ENCODE peak calls at places on chromosomes 13 and 19, in seven cellular contexts. O is neural progenitor cell, X is transverse colon, J is heart left ventricle, Z is thoracic aorta, E is psoas muscle, M is endodermal cell. A is an unnamed sample. For H3K4me1, the result is how much of the 10 kb centered on the place peaks cover.

GRCh38 chr13:78958019-78958418 is 299.1 kb upstream of the OBI1 start:
- DNase-seq in O (no peak), X (no peak), J (no peak), Z (no peak), E (no peak), M (no peak), A (no peak)

GRCh38 chr19:55258476-55258827 is 365 bp downstream of the PPP6R1 start:
- DNase-seq in O (peak), X (no peak), J (no peak), Z (no peak), E (no peak), M (no peak), A (no peak)

GRCh38 chr19:53907193-53907581 is 1.9 kb upstream of the CACNG7 start:
- DNase-seq in O (no peak), X (no peak), J (no peak), Z (no peak), E (peak), M (peak), A (no peak)

GRCh38 chr13:92573467-92574057 is 653.0 kb upstream of the GPC6 start:
- DNase-seq in O (peak), X (no peak), J (no peak), Z (no peak), E (no peak), M (peak), A (no peak)

GRCh38 chr19:4597975-4598671 is 38.6 kb upstream of the SEMA6B start:
- DNase-seq in O (peak), X (peak), J (peak), Z (no peak), E (no peak), M (peak), A (no peak)

GRCh38 chr19:7605490-7606222 is 10.0 kb downstream of the CAMSAP3 start:
- DNase-seq in O (peak), X (no peak), J (no peak), Z (no peak), E (no peak), M (peak), A (no peak)

GRCh38 chr19:15161028-15161984 is 39.5 kb downstream of the NOTCH3 start:
- DNase-seq in O (no peak), X (no peak), J (no peak), Z (no peak), E (no peak), M (no peak), A (no peak)

GRCh38 chr19:12913011-12913561 is 6.0 kb downstream of the SYCE2 start:
- DNase-seq in O (peak), X (peak), J (peak), Z (no peak), E (peak), M (peak), A (no peak)

GRCh38 chr19:2164020-2164988 is 571 bp downstream of the DOT1L start:
- DNase-seq in O (peak), X (no peak), J (no peak), Z (no peak), E (no peak), M (no peak), A (no peak)

GRCh38 chr19:15672580-15673175 is at the start of gene CYP4F12:
- DNase-seq in O (no peak), X (peak), J (peak), Z (no peak), E (peak), M (no peak), A (peak)

GRCh38 chr13:77016888-77017623 is 9.9 kb downstream of the FBXL3 start:
- DNase-seq in O (no peak), X (no peak), J (no peak), Z (no peak), E (no peak), M (no peak), A (no peak)

GRCh38 chr13:28641600-28641926 is 17.4 kb upstream of the POMP start:
- DNase-seq in O (no peak), X (no peak), J (no peak), Z (no peak), E (no peak), M (no peak), A (no peak)

GRCh38 chr13:49314344-49314882 is 66.7 kb downstream of the CDADC1 start:
- DNase-seq in O (no peak), X (no peak), J (no peak), Z (no peak), E (no peak), M (no peak), A (no peak)

GRCh38 chr13:105037064-105037463 is 1498.4 kb downstream of the EFNB2 start:
- DNase-seq in O (no peak), X (no peak), J (no peak), Z (no peak), E (no peak), M (no peak), A (no peak)

GRCh38 chr19:18514800-18515682 is 6.8 kb downstream of the ELL start:
- DNase-seq in O (no peak), X (peak), J (peak), Z (no peak), E (no peak), M (no peak), A (no peak)

GRCh38 chr19:35844482-35845214 is 7.7 kb downstream of the NPHS1 start:
- DNase-seq in O (no peak), X (no peak), J (no peak), Z (no peak), E (no peak), M (no peak), A (no peak)

GRCh38 chr19:35843676-35844481 is 8.4 kb downstream of the NPHS1 start:
- DNase-seq in O (peak), X (peak), J (peak), Z (no peak), E (no peak), M (peak), A (no peak)

GRCh38 chr19:35845215-35846037 is 6.9 kb downstream of the NPHS1 start:
- DNase-seq in O (peak), X (peak), J (no peak), Z (no peak), E (no peak), M (peak), A (no peak)

GRCh38 chr19:35847911-35848310 is 4.4 kb downstream of the NPHS1 start:
- DNase-seq in O (no peak), X (no peak), J (no peak), Z (no peak), E (no peak), M (no peak), A (no peak)

GRCh38 chr19:35846038-35846668 is 6.2 kb downstream of the NPHS1 start:
- DNase-seq in O (peak), X (no peak), J (no peak), Z (no peak), E (no peak), M (peak), A (no peak)
- H3K4me3 ChIP-seq in O (no peak), X (peak), J (peak), Z (peak), E (peak), M (no peak), A (peak)

DNA sequence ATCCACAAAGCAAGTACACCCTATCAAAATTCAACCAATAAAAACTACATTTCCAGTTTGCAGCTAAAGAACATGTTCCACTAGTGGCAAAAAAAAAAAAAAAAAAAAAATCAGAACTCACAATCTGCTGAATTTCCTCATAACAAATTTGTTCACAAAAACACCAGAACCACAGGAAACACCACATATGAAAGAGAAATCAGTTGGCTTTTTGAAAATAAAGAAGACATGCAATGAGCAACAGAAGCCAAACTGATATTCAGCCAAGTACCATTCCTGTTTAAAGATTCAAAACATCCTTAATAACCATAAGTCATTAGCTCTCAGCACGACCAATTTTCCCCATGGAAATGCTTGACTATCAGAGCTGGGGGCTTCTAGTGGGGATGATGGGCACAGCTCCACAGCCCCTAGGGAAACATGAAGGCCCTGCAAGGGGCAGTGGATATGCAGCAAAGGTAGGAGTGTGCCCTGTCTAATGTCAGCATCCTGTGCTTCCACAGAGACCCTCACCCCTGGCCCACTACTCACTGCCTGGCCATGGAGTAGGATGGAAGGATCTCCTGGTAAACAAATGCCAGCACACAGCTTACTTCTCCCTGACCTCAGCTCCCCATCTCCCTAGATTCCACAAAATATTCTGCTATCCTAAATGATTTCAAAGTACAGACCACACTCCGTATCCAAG is 74.0 kb upstream of the DOCK9 start:
- DNase-seq in O (no peak), X (no peak), J (no peak), Z (no peak), E (no peak), M (no peak), A (no peak)
- H3K4me1 ChIP-seq in O (under half), X (under half), J (under half), Z (under half), E (under half), M (under half), A (half or more)

DNA sequence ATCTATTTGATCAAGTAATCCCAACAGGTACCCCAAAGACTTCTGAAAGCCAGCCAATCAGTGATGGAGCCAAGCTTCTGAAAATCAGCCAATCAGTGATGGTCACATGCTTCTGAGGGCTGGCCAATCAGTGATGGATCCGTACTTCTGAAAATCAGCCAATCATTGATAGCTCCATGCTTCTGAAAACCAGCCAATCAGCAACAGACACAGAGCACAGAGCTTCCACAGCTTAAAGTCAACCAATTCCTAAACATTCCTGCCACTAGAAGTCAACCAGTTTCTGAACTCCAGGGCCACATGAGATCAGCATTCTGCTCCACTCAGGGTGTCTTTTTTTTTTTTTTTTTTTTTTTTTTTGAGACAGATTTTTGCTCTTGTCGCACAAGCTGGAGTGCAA is 8.2 kb upstream of the HSD17B14 start:
- DNase-seq in O (peak), X (no peak), J (no peak), Z (no peak), E (no peak), M (peak), A (no peak)
- TF ChIP-seq CTCF in O (no peak), X (peak), J (no peak), Z (no peak), E (no peak), M (peak), A (peak)

GRCh38 chr19:3398114-3398899 is 31.9 kb downstream of the NFIC start:
- DNase-seq in O (peak), X (peak), J (peak), Z (no peak), E (peak), M (peak), A (no peak)
- H3K4me3 ChIP-seq in O (no peak), X (peak), J (peak), Z (peak), E (peak), M (no peak), A (no peak)

DNA sequence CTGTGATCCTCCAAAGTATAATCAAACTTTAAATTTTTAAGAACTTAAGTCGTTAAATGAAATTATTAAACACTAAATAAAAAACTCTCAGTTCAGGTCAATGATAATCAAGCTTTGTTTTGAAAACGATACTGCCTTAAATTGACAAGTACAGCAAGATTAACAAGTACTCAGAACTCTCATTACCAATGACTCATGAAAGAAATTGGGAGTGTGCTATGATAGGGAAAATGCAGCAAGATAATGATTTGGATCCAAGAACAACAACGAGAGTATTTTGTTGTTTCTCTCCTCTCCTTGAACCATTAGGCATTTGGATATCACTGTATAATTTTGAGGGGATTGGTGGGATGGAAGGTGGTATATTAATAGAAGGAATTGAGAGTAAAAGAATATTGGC is 10.2 kb downstream of the N4BP2L2 start:
- DNase-seq in O (no peak), X (no peak), J (no peak), Z (no peak), E (no peak), M (no peak), A (no peak)
- H3K4me1 ChIP-seq in O (under half), X (under half), J (half or more), Z (half or more), E (half or more), M (under half), A (under half)

A was measured in esophagus squamous epithelium.